ENCODE peak calls at places on chromosomes 7 and 10, in four cellular contexts. Q is K562, P is endothelial cell of umbilical vein, M is H1. K is an unnamed sample. For H3K27me3, the result is how much of the 10 kb centered on the place peaks cover.

GRCh38 chr10:103417601-103418000 is 21.2 kb downstream of the PDCD11 start:
- DNase-seq in Q (no peak), M (no peak), P (no peak), K (no peak)

GRCh38 chr7:55477781-55478374 is 94.4 kb downstream of the VOPP1 start:
- DNase-seq in P (no peak), Q (no peak), M (no peak), K (no peak)

GRCh38 chr7:31791881-31792280 is 104.9 kb downstream of the PPP1R17 start:
- DNase-seq in P (no peak), Q (no peak), M (no peak), K (no peak)

GRCh38 chr10:118195729-118196128 is 146.4 kb downstream of the FAM204A start:
- DNase-seq in P (no peak), Q (no peak), M (no peak), K (no peak)

GRCh38 chr7:22110227-22110839 is 164.6 kb upstream of the CDCA7L start:
- DNase-seq in Q (peak), M (peak), P (peak), K (peak)

GRCh38 chr7:37930226-37930948 is 9.9 kb downstream of the EPDR1 start:
- DNase-seq in P (no peak), M (no peak), Q (no peak), K (no peak)

GRCh38 chr7:80294321-80294720 is 159.7 kb downstream of the GNAI1 start:
- DNase-seq in M (no peak), P (no peak), Q (no peak), K (no peak)

GRCh38 chr10:43205681-43206390 is 61.0 kb downstream of the RASGEF1A start:
- DNase-seq in P (no peak), Q (no peak), M (no peak), K (no peak)

GRCh38 chr7:27145167-27145883 is 1.8 kb upstream of the HOXA5 start:
- DNase-seq in Q (no peak), M (no peak), P (no peak), K (no peak)

GRCh38 chr7:84800846-84801245 is 386.0 kb downstream of the SEMA3D start:
- DNase-seq in P (no peak), M (no peak), Q (no peak), K (no peak)

GRCh38 chr10:122165492-122165832 is 105.6 kb upstream of the BTBD16 start:
- DNase-seq in Q (no peak), M (no peak), P (no peak), K (no peak)

GRCh38 chr7:31056775-31057346 is 4.8 kb downstream of the ADCYAP1R1 start:
- DNase-seq in Q (no peak), M (no peak), P (no peak), K (no peak)

GRCh38 chr10:12790270-12790669 is 211.2 kb downstream of the CCDC3 start:
- DNase-seq in P (no peak), Q (no peak), M (no peak), K (no peak)

GRCh38 chr7:2108501-2109250 is 124.1 kb downstream of the MAD1L1 start:
- DNase-seq in Q (no peak), P (no peak), M (no peak), K (no peak)

GRCh38 chr7:110050831-110051230 is 1040.1 kb upstream of the LRRN3 start:
- DNase-seq in Q (no peak), M (no peak), P (no peak), K (no peak)

GRCh38 chr7:117112640-117113039 is 159.3 kb downstream of the ST7 start:
- DNase-seq in Q (no peak), P (no peak), M (no peak), K (no peak)

GRCh38 chr7:158548726-158549125 is 38.9 kb downstream of the PTPRN2 start:
- DNase-seq in P (no peak), Q (no peak), M (no peak), K (no peak)

GRCh38 chr10:110897184-110897583 is 21.8 kb downstream of the BBIP1 start:
- DNase-seq in M (no peak), Q (no peak), P (no peak), K (no peak)

GRCh38 chr7:16543456-16543855 is 16.8 kb downstream of the LRRC72 start:
- DNase-seq in Q (no peak), M (no peak), P (no peak), K (no peak)

GRCh38 chr7:85737426-85737825 is 550.6 kb upstream of the SEMA3D start:
- DNase-seq in M (no peak), Q (no peak), P (no peak), K (no peak)

GRCh38 chr7:17299477-17299991 is 1.1 kb downstream of the AHR start:
- DNase-seq in M (no peak), Q (no peak), P (peak), K (no peak)

GRCh38 chr7:4841007-4841784 is 20.6 kb downstream of the PAPOLB start:
- DNase-seq in Q (no peak), P (no peak), M (no peak), K (no peak)

GRCh38 chr10:72276013-72276387 is 2.3 kb downstream of the DDIT4 start:
- DNase-seq in Q (peak), P (no peak), M (no peak), K (no peak)

GRCh38 chr7:80767655-80768054 is 129.2 kb downstream of the CD36 start:
- DNase-seq in M (no peak), Q (no peak), P (no peak), K (no peak)

GRCh38 chr10:24552346-24553016 is 171.2 kb downstream of the ARHGAP21 start:
- DNase-seq in Q (peak), P (no peak), M (peak), K (peak)

GRCh38 chr7:6248581-6248980 is 23.8 kb downstream of the CYTH3 start:
- DNase-seq in M (no peak), Q (no peak), P (no peak), K (no peak)

GRCh38 chr10:133293810-133294119 is 14.9 kb downstream of the TUBGCP2 start:
- DNase-seq in Q (no peak), M (no peak), P (no peak), K (no peak)

GRCh38 chr7:149885191-149886017 is 11.6 kb downstream of the ATP6V0E2 start:
- DNase-seq in P (no peak), Q (peak), M (peak), K (peak)

GRCh38 chr7:149753370-149754233 is 19.8 kb downstream of the ZNF467 start:
- DNase-seq in P (peak), Q (peak), M (no peak), K (peak)

GRCh38 chr7:42238709-42239395 is 1.8 kb upstream of the GLI3 start:
- DNase-seq in Q (peak), M (no peak), P (peak), K (no peak)
- TF ChIP-seq JUN in Q (no peak), M (no peak), P (peak), K (no peak)

GRCh38 chr7:28330384-28331070 is 81.8 kb upstream of the CREB5 start:
- DNase-seq in P (no peak), Q (no peak), M (no peak), K (no peak)

GRCh38 chr7:28332031-28332430 is 80.3 kb upstream of the CREB5 start:
- DNase-seq in M (no peak), P (no peak), Q (no peak), K (no peak)

GRCh38 chr7:28329616-28330373 is 82.5 kb upstream of the CREB5 start:
- DNase-seq in M (no peak), Q (no peak), P (no peak), K (no peak)

GRCh38 chr7:28328822-28329615 is 83.3 kb upstream of the CREB5 start:
- DNase-seq in Q (no peak), M (no peak), P (no peak), K (no peak)

GRCh38 chr7:28328161-28328560 is 84.2 kb upstream of the CREB5 start:
- DNase-seq in Q (no peak), P (no peak), M (no peak), K (no peak)
- H3K27me3 ChIP-seq in Q (under half), P (under half), M (under half), K (under half)

GRCh38 chr7:75962607-75963382 is 31.6 kb downstream of the TMEM120A start:
- DNase-seq in P (peak), M (no peak), Q (no peak), K (peak)
- TF ChIP-seq JUN in P (no peak), M (no peak), Q (no peak), K (no peak)

GRCh38 chr10:86361134-86362128 is 5.2 kb downstream of the GRID1 start:
- DNase-seq in P (no peak), Q (no peak), M (no peak), K (no peak)
- H3K27me3 ChIP-seq in P (under half), Q (under half), M (under half), K (under half)

DNA sequence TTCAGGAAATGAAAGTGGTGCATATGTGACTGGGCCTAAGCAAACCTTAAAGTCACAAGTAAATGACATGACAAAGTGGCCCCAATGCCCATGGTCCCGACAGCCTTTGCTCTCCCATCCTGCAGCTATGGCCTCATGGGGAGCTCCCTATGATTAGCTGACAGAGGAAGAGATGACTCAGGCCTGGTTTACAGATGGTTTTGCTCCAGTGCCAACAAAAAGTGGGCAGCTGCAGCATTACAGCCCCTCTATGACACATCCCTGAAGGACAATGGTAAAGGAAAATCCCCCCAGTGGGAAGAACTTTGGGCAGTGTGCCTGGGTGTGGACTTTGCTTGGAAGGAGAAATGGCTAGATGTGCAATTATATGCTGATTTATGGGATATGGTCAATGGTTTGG is 105.1 kb upstream of the ADCY1 start:
- DNase-seq in P (no peak), M (no peak), Q (no peak), K (no peak)
- TF ChIP-seq JUN in P (no peak), M (no peak), Q (no peak), K (no peak)

GRCh38 chr7:151867912-151868804 is 8.8 kb downstream of the PRKAG2 start:
- DNase-seq in Q (no peak), P (peak), M (no peak), K (no peak)
- H3K27me3 ChIP-seq in Q (half or more), P (under half), M (under half), K (under half)

GRCh38 chr7:76166404-76167255 is 35.1 kb upstream of the SRRM3 start:
- DNase-seq in P (peak), Q (peak), M (peak), K (peak)

GRCh38 chr7:76165106-76165972 is 36.4 kb upstream of the SRRM3 start:
- DNase-seq in P (no peak), Q (no peak), M (no peak), K (no peak)

DNA sequence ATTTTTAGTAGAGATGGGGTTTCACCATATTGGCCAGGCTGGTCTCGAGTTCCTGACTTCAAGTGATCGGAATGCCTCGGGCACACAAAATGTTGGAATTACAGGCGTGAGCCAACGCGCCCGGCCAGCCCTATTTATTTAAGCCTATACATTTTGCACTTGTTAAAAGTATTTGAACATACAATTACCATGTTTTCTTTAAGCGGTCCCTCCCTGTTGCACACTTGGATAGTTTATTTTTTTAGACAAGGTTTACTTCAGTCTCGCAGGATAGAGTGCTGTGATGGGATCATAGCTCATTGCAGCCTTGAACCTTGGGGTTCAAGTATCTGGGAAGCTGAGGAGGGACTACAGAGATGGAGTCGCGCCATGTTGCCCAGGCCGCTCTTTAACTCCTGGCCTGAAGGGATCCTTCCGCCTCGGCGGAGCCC is 35.7 kb upstream of the SRRM3 start:
- DNase-seq in M (no peak), Q (no peak), P (no peak), K (no peak)
- TF ChIP-seq JUN in M (no peak), Q (no peak), P (no peak), K (no peak)

GRCh38 chr10:29882766-29883165 is 176.6 kb downstream of the JCAD start:
- DNase-seq in M (no peak), P (no peak), Q (no peak), K (no peak)
- H3K27me3 ChIP-seq in M (under half), P (under half), Q (under half), K (under half)

GRCh38 chr7:44280993-44281721 is 44.2 kb downstream of the CAMK2B start:
- DNase-seq in M (no peak), Q (no peak), P (no peak), K (no peak)

GRCh38 chr7:44284216-44284615 is 41.2 kb downstream of the CAMK2B start:
- DNase-seq in Q (no peak), P (no peak), M (no peak), K (no peak)

GRCh38 chr7:44283381-44284211 is 41.8 kb downstream of the CAMK2B start:
- DNase-seq in P (no peak), M (no peak), Q (no peak), K (no peak)

GRCh38 chr7:44281811-44282600 is 43.4 kb downstream of the CAMK2B start:
- DNase-seq in P (no peak), M (no peak), Q (no peak), K (no peak)

DNA sequence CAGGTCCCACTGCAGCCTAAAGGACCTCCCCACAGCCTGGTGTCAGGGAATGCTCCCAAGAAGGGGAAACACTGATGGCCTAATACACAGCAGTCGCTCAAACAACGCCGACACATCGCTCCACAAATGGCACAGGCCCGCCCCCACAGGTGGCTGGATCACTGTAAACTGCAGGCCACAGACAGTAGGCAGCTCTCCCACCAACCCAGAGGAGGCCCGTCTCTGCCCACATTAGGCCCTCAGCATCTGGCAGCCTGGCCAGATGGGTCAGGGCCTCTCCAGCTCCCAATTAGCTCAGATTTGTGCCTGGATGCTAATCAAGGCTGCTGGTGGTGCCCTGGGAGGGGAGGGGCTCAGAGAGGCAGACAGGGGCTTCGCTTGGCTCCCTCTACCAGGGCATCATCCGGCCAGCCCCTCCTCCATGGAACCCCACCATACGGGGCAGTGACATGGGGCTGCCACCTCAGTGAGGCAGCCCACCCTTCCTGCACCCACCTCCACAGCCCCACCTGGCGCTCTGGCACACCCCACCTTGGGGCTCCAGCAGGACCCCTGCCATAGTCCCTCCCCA is 42.7 kb downstream of the CAMK2B start:
- DNase-seq in P (no peak), M (no peak), Q (no peak), K (no peak)
- TF ChIP-seq JUN in P (no peak), M (no peak), Q (no peak), K (no peak)

GRCh38 chr7:156578578-156578940 is 62.0 kb upstream of the RNF32 start:
- DNase-seq in M (no peak), Q (no peak), P (no peak), K (no peak)

GRCh38 chr7:156577645-156578577 is 62.7 kb upstream of the RNF32 start:
- DNase-seq in M (no peak), Q (no peak), P (no peak), K (no peak)

GRCh38 chr7:156579566-156579965 is 61.0 kb upstream of the RNF32 start:
- DNase-seq in Q (no peak), M (no peak), P (no peak), K (no peak)

GRCh38 chr7:156580036-156580435 is 60.5 kb upstream of the RNF32 start:
- DNase-seq in M (no peak), P (no peak), Q (no peak), K (no peak)

GRCh38 chr7:156578978-156579430 is 61.6 kb upstream of the RNF32 start:
- DNase-seq in Q (no peak), M (no peak), P (no peak), K (no peak)
- H3K27me3 ChIP-seq in Q (under half), M (under half), P (under half), K (under half)

K was measured in HepG2.